ENCODE peak calls at places on chromosome 18, in six cellular contexts. J is IMR-90, Q is left ventricle myocardium inferior, H is Caco-2, P is adrenal gland, G is type B pancreatic cell. C is an unnamed sample.
A peak's percentile ranks its signal among the peaks of the same experiment; 100 is the strongest.

GRCh38 chr18:23307567-23308295 is 145.4 kb upstream of the RIOK3 start:
- DNase-seq in J (peak; percentile 58), Q (no peak), H (no peak), P (no peak), G (peak; percentile 58), C (no peak)

GRCh38 chr18:22606563-22607283 is 189.0 kb upstream of the CTAGE1 start:
- DNase-seq in J (peak; percentile 54), Q (no peak), H (no peak), P (no peak), G (no peak), C (no peak)

GRCh38 chr18:58363767-58364540 is 264.9 kb downstream of the ALPK2 start:
- DNase-seq in J (peak; percentile 70), Q (no peak), H (no peak), P (no peak), G (no peak), C (no peak)

GRCh38 chr18:22171839-22172582 is 2.6 kb downstream of the GATA6 start:
- DNase-seq in J (no peak), Q (no peak), H (no peak), P (no peak), G (no peak), C (no peak)

GRCh38 chr18:4987452-4988405 is 209.3 kb downstream of the AKAIN1 start:
- DNase-seq in J (no peak), Q (no peak), H (no peak), P (no peak), G (no peak), C (no peak)

GRCh38 chr18:49368876-49369440 is 91.5 kb downstream of the DYM start:
- DNase-seq in J (no peak), Q (no peak), H (no peak), P (peak; percentile 41), G (no peak), C (no peak)

GRCh38 chr18:34990571-34990970 is 50.6 kb upstream of the MAPRE2 start:
- DNase-seq in J (peak; percentile 11), Q (no peak), H (no peak), P (peak; percentile 76), G (no peak), C (no peak)

GRCh38 chr18:79402977-79403722 is 7.4 kb downstream of the NFATC1 start:
- DNase-seq in J (no peak), Q (peak; percentile 79), H (no peak), P (peak; percentile 58), G (no peak), C (peak; percentile 92)

GRCh38 chr18:36889316-36889715 is 60.4 kb downstream of the KIAA1328 start:
- DNase-seq in J (peak; percentile 55), Q (no peak), H (no peak), P (no peak), G (no peak), C (no peak)

GRCh38 chr18:74817576-74817975 is 219.9 kb downstream of the ZNF407 start:
- DNase-seq in J (no peak), Q (no peak), H (no peak), P (no peak), G (no peak), C (no peak)

GRCh38 chr18:38052879-38053590 is 487.4 kb upstream of the CELF4 start:
- DNase-seq in J (no peak), Q (no peak), H (no peak), P (no peak), G (no peak), C (no peak)

GRCh38 chr18:46759885-46760284 is 3.0 kb upstream of the ST8SIA5 start:
- DNase-seq in J (no peak), Q (no peak), H (no peak), P (no peak), G (no peak), C (peak; percentile 42)

GRCh38 chr18:62264984-62265383 is 60.1 kb upstream of the TNFRSF11A start:
- DNase-seq in J (no peak), Q (no peak), H (no peak), P (no peak), G (no peak), C (no peak)

GRCh38 chr18:10442551-10442971 is 11.9 kb upstream of the APCDD1 start:
- DNase-seq in J (no peak), Q (no peak), H (no peak), P (no peak), G (no peak), C (no peak)

GRCh38 chr18:62485684-62486083 is 37.1 kb upstream of the ZCCHC2 start:
- DNase-seq in J (peak; percentile 76), Q (no peak), H (no peak), P (peak; percentile 45), G (no peak), C (no peak)

GRCh38 chr18:8754995-8755955 is 49.9 kb downstream of the MTCL1 start:
- DNase-seq in J (peak; percentile 89), Q (no peak), H (no peak), P (no peak), G (no peak), C (no peak)

GRCh38 chr18:49015886-49016647 is 65.3 kb upstream of the SMAD7 start:
- DNase-seq in J (no peak), Q (no peak), H (no peak), P (peak; percentile 11), G (peak; percentile 24), C (peak; percentile 42)

GRCh38 chr18:13446024-13446423 is 227.5 kb downstream of the LDLRAD4 start:
- DNase-seq in J (no peak), Q (no peak), H (no peak), P (no peak), G (no peak), C (no peak)

GRCh38 chr18:76252880-76253279 is 242.2 kb downstream of the ZNF516 start:
- DNase-seq in J (peak; percentile 6), Q (no peak), H (no peak), P (no peak), G (no peak), C (no peak)
- TF ChIP-seq CTCF in J (peak; percentile 43), Q (peak; percentile 22), H (no peak), P (no peak), G (peak; percentile 75), C (peak; percentile 28)

DNA sequence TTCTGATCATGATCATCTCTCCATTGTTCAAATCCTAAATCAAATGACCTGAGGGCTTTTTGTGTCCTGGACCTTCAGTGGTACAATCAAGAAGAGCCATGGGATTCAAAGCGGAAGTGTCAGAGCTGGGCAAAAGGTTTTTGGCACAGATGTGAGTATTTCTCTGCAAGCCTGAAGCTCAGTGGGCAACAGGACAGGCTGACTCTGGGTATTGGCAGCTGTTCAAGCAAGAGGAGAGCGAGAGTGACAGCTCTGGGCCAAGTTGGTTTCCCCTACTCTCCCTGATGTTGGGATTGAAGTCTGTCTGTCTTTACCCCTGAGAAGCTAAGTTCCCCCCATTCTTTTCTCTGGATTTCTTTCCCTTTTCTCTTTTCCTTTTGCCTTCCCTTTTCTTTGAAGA is 33.3 kb downstream of the DSEL start:
- DNase-seq in J (no peak), Q (no peak), H (no peak), P (no peak), G (no peak), C (no peak)
- TF ChIP-seq CTCF in J (no peak), Q (no peak), H (no peak), P (no peak), G (no peak), C (no peak)

DNA sequence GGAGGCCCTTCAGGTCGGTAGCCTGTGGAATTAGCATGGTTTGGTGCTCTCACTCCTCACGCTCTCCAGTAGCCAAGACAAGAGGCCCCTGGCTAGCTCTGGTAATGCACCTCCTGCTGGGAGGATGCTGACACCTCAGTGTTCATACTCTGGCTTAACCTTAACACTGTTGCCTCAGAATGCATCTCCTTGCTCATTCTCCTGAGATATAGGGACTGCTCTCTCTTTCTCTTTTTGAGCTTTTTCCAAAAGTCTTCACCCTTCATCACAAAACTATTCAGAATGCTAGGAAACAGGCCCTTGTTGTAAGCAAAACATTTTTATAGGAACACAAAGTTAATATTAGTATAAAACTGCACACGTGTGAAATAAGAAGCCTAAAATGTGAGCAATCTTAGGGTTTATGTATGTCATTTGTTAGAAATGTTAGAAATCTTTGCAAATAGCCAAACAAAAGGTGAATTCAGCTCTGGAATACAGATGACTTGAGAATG is 17.3 kb upstream of the IMPA2 start:
- DNase-seq in J (peak; percentile 79), Q (no peak), H (peak; percentile 40), P (no peak), G (no peak), C (no peak)
- TF ChIP-seq CTCF in J (peak; percentile 46), Q (no peak), H (peak; percentile 19), P (no peak), G (no peak), C (no peak)

GRCh38 chr18:26405190-26405781 is 143.1 kb downstream of the KCTD1 start:
- DNase-seq in J (peak; percentile 53), Q (peak; percentile 33), H (peak; percentile 34), P (peak; percentile 55), G (no peak), C (no peak)
- TF ChIP-seq CTCF in J (peak; percentile 66), Q (peak; percentile 70), H (no peak), P (peak; percentile 45), G (peak; percentile 21), C (peak; percentile 55)

C was measured in osteocyte.